ENCODE peak calls at places on chromosome 5, in four cellular contexts. V is stimulated activated CD4-positive, alpha-beta T cell treated with anti-CD3 and anti-CD28 coated beads, Interleukin-1b, Interleukin-23, amount 100 ng/mL, for 24 hours; J is HS-5; B is NCI-H460. P is an unnamed sample.

GRCh38 chr5:97874491-97874890 is 691.4 kb upstream of the RIOK2 start:
- DNase-seq in J (no peak), V (no peak), B (no peak), P (no peak)

GRCh38 chr5:953535-954449 is 54.8 kb upstream of the NKD2 start:
- DNase-seq in B (no peak), V (no peak), J (no peak), P (no peak)

GRCh38 chr5:125863579-125863978 is 559.6 kb upstream of the GRAMD2B start:
- DNase-seq in B (no peak), V (no peak), J (no peak), P (no peak)

GRCh38 chr5:67181648-67182218 is 14.9 kb downstream of the CD180 start:
- DNase-seq in J (no peak), B (no peak), V (no peak), P (no peak)

GRCh38 chr5:72300590-72301339 is 19.3 kb downstream of the MRPS27 start:
- DNase-seq in B (no peak), V (no peak), J (no peak), P (no peak)

GRCh38 chr5:142110046-142110531 is 1.5 kb downstream of the NDFIP1 start:
- DNase-seq in J (peak), V (no peak), B (no peak), P (peak)

GRCh38 chr5:148843510-148844318 is 17.3 kb downstream of the ADRB2 start:
- DNase-seq in B (no peak), J (no peak), V (no peak), P (no peak)

GRCh38 chr5:57581772-57582171 is 99.2 kb upstream of the ACTBL2 start:
- DNase-seq in V (no peak), B (no peak), J (no peak), P (no peak)

GRCh38 chr5:132773601-132774355 is 3.3 kb downstream of the SEPTIN8 start:
- DNase-seq in B (no peak), V (no peak), J (no peak), P (no peak)

GRCh38 chr5:39106332-39106731 is 32.1 kb upstream of the RICTOR start:
- DNase-seq in J (no peak), V (no peak), B (no peak), P (no peak)

GRCh38 chr5:6718161-6718681 is 5.0 kb downstream of the TENT4A start:
- DNase-seq in V (no peak), J (no peak), B (no peak), P (no peak)

GRCh38 chr5:32710335-32710858 is 724 bp upstream of the NPR3 start:
- DNase-seq in V (no peak), B (peak), J (no peak), P (no peak)

GRCh38 chr5:76388791-76389512 is 14.1 kb upstream of the IQGAP2 start:
- DNase-seq in B (no peak), V (no peak), J (no peak), P (no peak)

GRCh38 chr5:180153991-180154390 is 55.0 kb downstream of the RASGEF1C start:
- DNase-seq in V (no peak), J (no peak), B (no peak), P (no peak)

GRCh38 chr5:36744041-36744677 is 132.4 kb upstream of the NIPBL start:
- DNase-seq in B (no peak), J (no peak), V (no peak), P (no peak)

GRCh38 chr5:96991708-96992107 is 55.8 kb downstream of the LNPEP start:
- DNase-seq in V (no peak), J (no peak), B (no peak), P (no peak)

GRCh38 chr5:88093765-88094164 is 174.9 kb downstream of the TMEM161B start:
- DNase-seq in B (no peak), V (no peak), J (no peak), P (peak)

GRCh38 chr5:167855818-167856217 is 435.6 kb upstream of the WWC1 start:
- DNase-seq in V (no peak), B (no peak), J (no peak), P (no peak)

GRCh38 chr5:178785999-178786398 is 55.5 kb upstream of the ZNF354A start:
- DNase-seq in B (no peak), J (no peak), V (no peak), P (no peak)

GRCh38 chr5:36363101-36363500 is 61.4 kb upstream of the RANBP3L start:
- DNase-seq in J (peak), V (no peak), B (no peak), P (no peak)

GRCh38 chr5:1324301-1324700 is 20.6 kb downstream of the CLPTM1L start:
- DNase-seq in V (no peak), B (no peak), J (no peak), P (no peak)

GRCh38 chr5:32651089-32651488 is 60.0 kb upstream of the NPR3 start:
- DNase-seq in J (no peak), V (no peak), B (no peak), P (no peak)

GRCh38 chr5:27497491-27497890 is 459.1 kb upstream of the CDH9 start:
- DNase-seq in V (no peak), B (no peak), J (no peak), P (no peak)

GRCh38 chr5:126403871-126404270 is 19.3 kb upstream of the GRAMD2B start:
- DNase-seq in B (no peak), J (no peak), V (no peak), P (no peak)

GRCh38 chr5:15938961-15939360 is 240.6 kb downstream of the MARCHF11 start:
- DNase-seq in B (no peak), V (no peak), J (peak), P (no peak)

GRCh38 chr5:176388003-176388340 is 426 bp downstream of the NOP16 start:
- DNase-seq in V (no peak), J (no peak), B (no peak), P (no peak)

GRCh38 chr5:8844847-8845246 is 701.0 kb downstream of the SEMA5A start:
- DNase-seq in V (no peak), B (no peak), J (no peak), P (no peak)

GRCh38 chr5:5798041-5798827 is 375.8 kb downstream of the ICE1 start:
- DNase-seq in V (no peak), B (no peak), J (no peak), P (no peak)

GRCh38 chr5:80035839-80036238 is 691 bp downstream of the THBS4 start:
- DNase-seq in J (no peak), B (no peak), V (no peak), P (no peak)

GRCh38 chr5:120454094-120454798 is 9.9 kb upstream of the PRR16 start:
- DNase-seq in V (no peak), J (no peak), B (no peak), P (no peak)

GRCh38 chr5:156120777-156121176 is 206.2 kb upstream of the SGCD start:
- DNase-seq in B (no peak), V (no peak), J (no peak), P (no peak)

GRCh38 chr5:37892571-37892970 is 52.7 kb upstream of the GDNF start:
- DNase-seq in V (no peak), J (no peak), B (no peak), P (no peak)

GRCh38 chr5:90855296-90855990 is 296.8 kb downstream of the ADGRV1 start:
- DNase-seq in B (no peak), J (no peak), V (no peak), P (no peak)

GRCh38 chr5:63439537-63439936 is 522.7 kb downstream of the HTR1A start:
- DNase-seq in B (no peak), V (no peak), J (no peak), P (no peak)

GRCh38 chr5:143796753-143797152 is 15.2 kb upstream of the HMHB1 start:
- DNase-seq in V (no peak), B (no peak), J (no peak), P (peak)

GRCh38 chr5:10324519-10325370 is 17.0 kb upstream of the CMBL start:
- DNase-seq in V (no peak), B (no peak), J (no peak), P (no peak)

GRCh38 chr5:113166710-113167366 is 190.2 kb downstream of the DCP2 start:
- DNase-seq in J (peak), V (no peak), B (peak), P (no peak)

GRCh38 chr5:80864706-80865435 is 95.3 kb upstream of the RASGRF2 start:
- DNase-seq in V (no peak), B (no peak), J (no peak), P (no peak)

GRCh38 chr5:83911367-83911919 is 190.8 kb upstream of the HAPLN1 start:
- DNase-seq in B (no peak), V (no peak), J (no peak), P (no peak)

P was measured in midbrain.